ENCODE peak calls at places on chromosomes 11 and 22, in four cellular contexts. P is uterus, F is fibroblast of lung, B is mesendoderm. Y is an unnamed sample.

GRCh38 chr11:69942333-69942820 is 123.2 kb upstream of the FGF3 start:
- DNase-seq in P (no peak), B (no peak), F (no peak), Y (no peak)

GRCh38 chr22:20798218-20798617 is 24.3 kb downstream of the SERPIND1 start:
- DNase-seq in B (no peak), F (no peak), P (no peak), Y (no peak)

GRCh38 chr11:112795142-112795815 is 165.9 kb upstream of the NCAM1 start:
- DNase-seq in P (no peak), B (peak; percentile 80), F (peak; percentile 20), Y (peak; percentile 86)

GRCh38 chr11:117610045-117610444 is 187.0 kb downstream of the DSCAML1 start:
- DNase-seq in P (no peak), F (no peak), B (no peak), Y (no peak)

GRCh38 chr22:38203090-38203810 is 1.5 kb downstream of the MAFF start:
- DNase-seq in F (peak; percentile 44), P (no peak), B (peak; percentile 48), Y (peak; percentile 84)

GRCh38 chr11:73306069-73306468 is 2.0 kb upstream of the ARHGEF17 start:
- DNase-seq in B (peak; percentile 64), P (no peak), F (no peak), Y (peak; percentile 72)

GRCh38 chr22:38572065-38572464 is 2.1 kb upstream of the DMC1 start:
- DNase-seq in B (peak; percentile 36), F (peak; percentile 71), P (peak; percentile 22), Y (peak; percentile 65)

GRCh38 chr22:26707581-26707980 is 50.2 kb downstream of the MIAT start:
- DNase-seq in P (no peak), B (no peak), F (no peak), Y (no peak)

GRCh38 chr11:16001899-16002426 is 354.4 kb downstream of the SOX6 start:
- DNase-seq in B (peak; percentile 22), F (peak; percentile 98), P (no peak), Y (no peak)

GRCh38 chr11:71987521-71987920 is 11.2 kb upstream of the IL18BP start:
- DNase-seq in P (no peak), F (no peak), B (no peak), Y (no peak)

GRCh38 chr22:18977824-18978425 is 41.8 kb upstream of the PRODH start:
- DNase-seq in B (no peak), F (no peak), P (no peak), Y (no peak)

GRCh38 chr22:36522662-36523061 is 6.3 kb downstream of the EIF3D start:
- DNase-seq in F (no peak), P (no peak), B (no peak), Y (no peak)

GRCh38 chr11:125123947-125124633 is 12.7 kb upstream of the TMEM218 start:
- DNase-seq in F (peak; percentile 60), P (peak; percentile 44), B (peak; percentile 91), Y (peak; percentile 87)

GRCh38 chr11:72782081-72782920 is 11.5 kb downstream of the STARD10 start:
- DNase-seq in B (peak; percentile 63), P (no peak), F (no peak), Y (peak; percentile 86)

GRCh38 chr11:10488121-10488580 is 33.1 kb downstream of the AMPD3 start:
- DNase-seq in B (peak; percentile 52), P (no peak), F (no peak), Y (peak; percentile 54)

GRCh38 chr11:9142732-9143131 is 51.3 kb upstream of the SCUBE2 start:
- DNase-seq in B (no peak), P (no peak), F (no peak), Y (no peak)

GRCh38 chr11:33258631-33259184 is 1.5 kb downstream of the HIPK3 start:
- DNase-seq in B (no peak), P (no peak), F (peak; percentile 70), Y (no peak)

GRCh38 chr22:40560551-40560950 is 76.0 kb downstream of the MRTFA start:
- DNase-seq in P (no peak), F (peak; percentile 38), B (no peak), Y (no peak)

GRCh38 chr11:33622231-33622630 is 78.4 kb downstream of the C11orf91 start:
- DNase-seq in B (no peak), F (peak; percentile 78), P (no peak), Y (no peak)

GRCh38 chr22:39527481-39527961 is 5.0 kb downstream of the RPS19BP1 start:
- DNase-seq in P (no peak), F (no peak), B (peak; percentile 63), Y (no peak)

GRCh38 chr22:17120711-17121234 is 387 bp downstream of the TMEM121B start:
- DNase-seq in B (no peak), F (no peak), P (no peak), Y (no peak)

GRCh38 chr11:86453290-86454030 is 78.8 kb downstream of the CCDC81 start:
- DNase-seq in F (no peak), P (no peak), B (peak; percentile 23), Y (no peak)
- H3K27ac ChIP-seq in F (no peak overlapping the region), P (no peak overlapping the region), B (no peak overlapping the region), Y (no peak overlapping the region)

GRCh38 chr11:1667906-1668305 is 29.1 kb upstream of the KRTAP5-6 start:
- DNase-seq in P (no peak), B (peak; percentile 40), F (no peak), Y (no peak)
- H3K27ac ChIP-seq in P (no peak overlapping the region), B (no peak overlapping the region), F (no peak overlapping the region), Y (no peak overlapping the region)

GRCh38 chr11:110185599-110185998 is 92.4 kb downstream of the ZC3H12C start:
- DNase-seq in P (no peak), B (no peak), F (no peak), Y (peak; percentile 49)
- H3K27ac ChIP-seq in P (no peak overlapping the region), B (no peak overlapping the region), F (no peak overlapping the region), Y (peak overlapping the region; percentile 16)

DNA sequence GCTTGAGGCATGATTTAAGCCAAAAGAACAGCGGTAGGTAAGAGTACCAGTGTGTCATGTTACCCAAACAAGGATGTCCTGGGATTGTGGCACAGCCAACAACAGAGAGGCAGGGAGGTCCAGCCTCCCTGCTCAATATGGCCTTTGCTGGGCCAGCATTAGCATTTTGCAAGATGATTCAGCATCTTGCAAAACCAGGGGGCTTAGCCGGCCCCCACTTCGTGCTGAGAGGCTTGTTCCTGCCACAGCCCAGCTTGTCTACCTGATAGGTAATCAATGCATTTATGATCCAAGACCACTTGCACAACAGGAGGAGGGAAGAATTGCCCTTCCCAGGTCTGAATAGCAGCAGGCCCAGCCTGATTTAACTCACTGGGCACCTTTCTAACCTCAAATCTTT is 189.0 kb upstream of the SYT13 start:
- DNase-seq in F (no peak), B (no peak), P (no peak), Y (peak; percentile 17)
- H3K27ac ChIP-seq in F (no peak overlapping the region), B (no peak overlapping the region), P (no peak overlapping the region), Y (no peak overlapping the region)

GRCh38 chr11:13972033-13972910 is 9.7 kb downstream of the SPON1 start:
- DNase-seq in B (peak; percentile 32), P (peak; percentile 41), F (peak; percentile 36), Y (no peak)
- H3K27ac ChIP-seq in B (no peak overlapping the region), P (no peak overlapping the region), F (no peak overlapping the region), Y (no peak overlapping the region)

DNA sequence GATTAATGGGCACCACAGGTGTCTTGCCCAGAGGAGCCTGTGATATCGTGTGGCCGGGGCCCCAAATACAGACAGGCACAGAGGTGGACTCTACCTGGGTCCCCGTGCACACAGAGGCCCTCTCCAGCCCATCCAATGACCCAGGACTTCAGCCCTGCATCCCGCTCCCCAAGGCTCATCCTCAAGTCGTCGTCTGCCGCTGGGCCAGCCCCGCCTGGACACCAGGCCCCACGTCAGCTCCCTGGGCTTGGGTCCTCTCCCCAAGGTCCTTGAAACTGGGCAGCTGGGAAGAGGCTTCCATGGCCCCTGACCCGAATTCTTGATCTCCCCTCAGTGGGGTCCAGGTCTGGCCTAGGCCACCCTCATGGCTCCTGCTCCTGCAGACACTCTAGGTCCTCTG is 20.2 kb downstream of the SHISAL1 start:
- DNase-seq in F (no peak), P (no peak), B (no peak), Y (no peak)
- H3K27ac ChIP-seq in F (no peak overlapping the region), P (peak overlapping the region; percentile 85), B (no peak overlapping the region), Y (no peak overlapping the region)

GRCh38 chr11:122723106-122723505 is 67.6 kb downstream of the UBASH3B start:
- DNase-seq in F (no peak), P (no peak), B (no peak), Y (no peak)
- H3K27ac ChIP-seq in F (peak overlapping the region; percentile 33), P (no peak overlapping the region), B (no peak overlapping the region), Y (no peak overlapping the region)

DNA sequence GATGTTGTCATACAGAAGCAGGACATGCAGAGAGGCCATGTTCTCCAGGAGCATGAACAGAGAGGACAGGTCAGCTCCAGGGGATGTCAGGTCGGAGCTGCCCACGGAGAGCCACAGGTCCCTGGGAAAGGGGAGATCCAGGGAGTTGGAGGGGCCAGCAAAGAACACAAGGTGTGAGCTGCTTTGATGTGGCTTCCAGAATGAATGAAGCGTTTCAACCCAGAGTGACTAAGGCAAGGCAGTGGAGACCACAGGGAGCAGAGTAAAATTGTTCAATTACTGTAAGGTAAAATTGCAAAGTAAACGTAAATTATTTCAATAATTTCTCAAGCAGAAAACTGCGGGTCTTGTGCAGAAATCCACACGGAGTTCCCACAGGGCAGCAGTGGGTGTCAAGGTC is 5.6 kb upstream of the SCGB2A1 start:
- DNase-seq in P (no peak), B (no peak), F (no peak), Y (no peak)
- H3K27ac ChIP-seq in P (no peak overlapping the region), B (no peak overlapping the region), F (no peak overlapping the region), Y (no peak overlapping the region)

GRCh38 chr11:79857404-79857803 is 416.6 kb upstream of the TENM4 start:
- DNase-seq in F (no peak), B (no peak), P (no peak), Y (no peak)
- H3K27ac ChIP-seq in F (no peak overlapping the region), B (no peak overlapping the region), P (no peak overlapping the region), Y (no peak overlapping the region)

GRCh38 chr22:27717094-27717493 is 84.5 kb downstream of the MN1 start:
- DNase-seq in P (no peak), B (peak; percentile 39), F (no peak), Y (no peak)

GRCh38 chr22:27719033-27719341 is 82.6 kb downstream of the MN1 start:
- DNase-seq in F (no peak), B (no peak), P (no peak), Y (no peak)

GRCh38 chr22:27719535-27720227 is 81.9 kb downstream of the MN1 start:
- DNase-seq in B (peak; percentile 78), P (no peak), F (peak; percentile 22), Y (peak; percentile 76)

GRCh38 chr22:27716074-27716473 is 85.5 kb downstream of the MN1 start:
- DNase-seq in B (no peak), F (no peak), P (no peak), Y (no peak)

DNA sequence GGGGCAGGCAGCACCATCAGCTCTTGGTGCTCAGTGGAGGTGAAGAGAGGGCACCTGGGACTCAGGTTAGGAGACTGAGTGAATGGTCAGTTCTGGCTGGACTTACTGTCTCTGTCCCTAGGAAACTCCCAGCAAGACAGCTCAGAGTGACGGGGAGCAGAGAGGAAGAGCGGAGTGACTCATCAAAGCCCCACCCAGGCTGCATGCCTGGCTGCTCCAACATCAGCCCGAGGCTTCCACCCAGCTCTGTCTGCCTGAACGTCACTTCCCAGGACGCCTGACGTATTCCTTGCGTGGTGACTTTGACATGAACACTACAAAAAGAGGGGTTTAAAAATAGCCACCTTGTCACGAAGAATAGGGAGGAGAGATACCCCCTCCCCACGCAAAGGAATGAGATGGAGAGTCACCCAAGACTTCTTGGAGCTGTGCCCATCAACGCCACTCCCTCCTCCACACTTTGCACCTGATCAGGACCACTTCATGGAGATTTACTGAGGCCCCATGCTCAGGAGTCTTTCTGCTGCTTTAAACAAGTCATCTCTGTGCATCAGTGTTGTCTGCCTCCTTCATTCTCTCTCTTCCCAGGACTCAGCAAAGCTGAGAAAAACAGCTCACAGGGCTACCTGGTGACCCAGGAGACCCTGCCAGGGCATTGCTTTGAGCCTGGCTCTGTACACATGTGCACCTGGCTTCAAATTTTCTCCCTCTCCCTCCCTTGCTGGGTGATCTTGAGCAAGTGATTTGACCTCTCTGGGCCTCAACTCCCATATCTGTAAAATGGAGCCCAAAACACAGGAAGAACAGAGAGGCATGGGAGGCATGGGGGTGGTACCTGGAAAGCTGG is 83.1 kb downstream of the MN1 start:
- DNase-seq in B (peak; percentile 86), F (peak; percentile 86), P (peak; percentile 72), Y (peak; percentile 70)
- H3K27ac ChIP-seq in B (no peak overlapping the region), F (peak overlapping the region; percentile 64), P (peak overlapping the region; percentile 4), Y (no peak overlapping the region)